ENCODE peak calls at places on chromosomes 2 and 18, in five cellular contexts. S is tibial nerve, D is body of pancreas, P is K562, F is IMR-90. N is an unnamed sample.

GRCh38 chr2:44934024-44934423 is 7.5 kb upstream of the SIX3 start:
- DNase-seq in S (no peak), D (no peak), P (no peak), F (no peak), N (no peak)

GRCh38 chr2:231197741-231198290 is 615 bp upstream of the ARMC9 start:
- DNase-seq in P (no peak), D (no peak), F (no peak), S (no peak), N (no peak)

GRCh38 chr2:63814114-63814513 is 27.6 kb upstream of the UGP2 start:
- DNase-seq in F (peak; percentile 44), S (no peak), D (no peak), P (no peak), N (no peak)

GRCh38 chr2:187429989-187430388 is 18.1 kb downstream of the CALCRL start:
- DNase-seq in S (no peak), F (peak; percentile 75), D (no peak), P (no peak), N (peak; percentile 5)

GRCh38 chr2:28586864-28587263 is 91.0 kb downstream of the PLB1 start:
- DNase-seq in F (no peak), S (no peak), P (no peak), D (no peak), N (no peak)

GRCh38 chr2:188701836-188702235 is 272.3 kb upstream of the COL3A1 start:
- DNase-seq in S (no peak), F (peak; percentile 85), D (no peak), P (no peak), N (no peak)

GRCh38 chr2:43748333-43748732 is 25.5 kb upstream of the DYNC2LI1 start:
- DNase-seq in P (no peak), S (no peak), F (no peak), D (no peak), N (no peak)

GRCh38 chr18:22563098-22563707 is 145.5 kb upstream of the CTAGE1 start:
- DNase-seq in S (no peak), D (peak; percentile 63), F (peak; percentile 95), P (peak; percentile 78), N (peak; percentile 38)

GRCh38 chr18:62396381-62396780 is 71.3 kb downstream of the TNFRSF11A start:
- DNase-seq in P (no peak), F (no peak), S (no peak), D (no peak), N (no peak)

GRCh38 chr2:240701091-240701735 is 9.5 kb downstream of the AQP12A start:
- DNase-seq in S (no peak), D (no peak), P (no peak), F (no peak), N (no peak)

GRCh38 chr2:51350100-51350499 is 318.2 kb upstream of the NRXN1 start:
- DNase-seq in S (no peak), D (no peak), P (no peak), F (peak; percentile 91), N (no peak)

GRCh38 chr2:72041638-72042111 is 106.0 kb downstream of the CYP26B1 start:
- DNase-seq in S (no peak), P (no peak), F (no peak), D (no peak), N (no peak)

GRCh38 chr18:33062834-33063364 is 290.1 kb upstream of the KLHL14 start:
- DNase-seq in F (no peak), S (no peak), P (no peak), D (no peak), N (no peak)

GRCh38 chr2:234476766-234477165 is 20.1 kb downstream of the ARL4C start:
- DNase-seq in P (peak; percentile 18), D (no peak), S (no peak), F (no peak), N (no peak)

GRCh38 chr2:195342105-195342504 is 314.9 kb upstream of the SLC39A10 start:
- DNase-seq in S (no peak), F (no peak), D (no peak), P (peak; percentile 25), N (no peak)

GRCh38 chr2:43943809-43944452 is 51.9 kb downstream of the LRPPRC start:
- DNase-seq in P (no peak), D (no peak), S (no peak), F (peak; percentile 8), N (no peak)

GRCh38 chr2:209495855-209496585 is 72.2 kb downstream of the MAP2 start:
- DNase-seq in F (peak; percentile 98), S (no peak), P (no peak), D (peak; percentile 74), N (peak; percentile 16)

GRCh38 chr18:48333563-48333962 is 75.6 kb downstream of the ZBTB7C start:
- DNase-seq in S (no peak), P (no peak), F (no peak), D (no peak), N (no peak)

GRCh38 chr18:56913970-56914369 is 232.9 kb upstream of the BOD1L2 start:
- DNase-seq in F (no peak), P (no peak), D (no peak), S (no peak), N (no peak)

GRCh38 chr18:34817636-34818035 is 107.5 kb downstream of the DTNA start:
- DNase-seq in D (no peak), P (no peak), S (no peak), F (no peak), N (no peak)

GRCh38 chr2:100173907-100174525 is 31.6 kb upstream of the AFF3 start:
- DNase-seq in D (no peak), P (no peak), F (no peak), S (no peak), N (no peak)

GRCh38 chr2:205235434-205235833 is 446.9 kb upstream of the NRP2 start:
- DNase-seq in S (no peak), F (no peak), D (no peak), P (no peak), N (no peak)

GRCh38 chr18:44887227-44887631 is 206.5 kb downstream of the SETBP1 start:
- DNase-seq in S (no peak), F (peak; percentile 2), P (no peak), D (peak; percentile 84), N (no peak)

GRCh38 chr2:51710222-51710621 is 678.3 kb upstream of the NRXN1 start:
- DNase-seq in D (peak; percentile 18), F (no peak), S (no peak), P (peak; percentile 3), N (no peak)

GRCh38 chr2:197538412-197538811 is 22.5 kb downstream of the MOB4 start:
- DNase-seq in S (no peak), P (no peak), D (no peak), F (peak; percentile 33), N (no peak)

GRCh38 chr2:75108937-75109482 is 90.3 kb downstream of the TACR1 start:
- DNase-seq in F (no peak), P (no peak), D (no peak), S (no peak), N (no peak)

GRCh38 chr2:149953627-149954026 is 366.1 kb upstream of the MMADHC start:
- DNase-seq in D (no peak), F (no peak), P (no peak), S (no peak), N (no peak)

GRCh38 chr2:61759718-61760117 is 94.1 kb downstream of the FAM161A start:
- DNase-seq in S (no peak), F (peak; percentile 88), P (no peak), D (no peak), N (peak; percentile 42)

GRCh38 chr2:18047114-18047695 is 168.7 kb downstream of the KCNS3 start:
- DNase-seq in S (no peak), D (no peak), P (no peak), F (no peak), N (no peak)

GRCh38 chr2:40401896-40402295 is 50.0 kb downstream of the SLC8A1 start:
- DNase-seq in P (no peak), S (no peak), D (no peak), F (peak; percentile 94), N (no peak)

DNA sequence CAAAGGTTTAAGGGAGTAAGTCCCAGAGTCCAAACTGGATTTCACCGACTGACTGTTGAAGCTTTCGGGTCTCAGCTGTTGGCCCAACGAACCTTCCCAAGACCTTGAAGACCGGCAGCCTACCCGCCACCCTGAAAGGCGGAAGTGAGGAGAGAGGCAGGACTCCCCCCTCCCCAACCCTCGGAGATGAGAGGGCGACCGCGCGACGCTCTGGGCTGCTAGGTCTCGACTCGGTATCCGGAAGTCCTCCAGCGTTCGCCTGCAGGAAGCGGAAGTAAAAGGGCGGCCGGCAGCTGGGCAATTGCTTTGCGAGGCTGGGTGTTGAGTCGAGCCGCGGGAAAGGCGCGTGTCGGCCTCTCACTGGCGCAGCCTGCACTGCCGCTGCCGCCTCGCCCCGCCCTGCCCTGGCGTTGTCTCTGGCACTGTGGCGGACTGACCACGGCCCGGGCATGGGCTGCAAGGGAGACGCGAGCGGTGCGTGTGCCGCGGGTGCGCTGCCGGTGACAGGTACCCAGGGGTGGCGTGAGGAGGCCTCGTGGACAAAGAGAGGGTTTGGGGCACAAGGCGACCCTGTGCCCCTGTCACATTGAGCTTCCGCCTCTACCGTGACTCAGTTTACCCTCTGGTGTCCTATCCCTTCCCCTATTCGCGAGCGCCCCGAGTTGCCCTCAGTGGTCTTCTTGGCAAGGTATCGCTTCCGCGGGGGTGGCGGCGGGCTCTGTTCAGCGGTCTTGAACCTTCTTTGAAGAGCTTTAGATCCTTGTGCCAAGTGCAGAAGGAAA is at the start of gene UGGT1:
- DNase-seq in D (peak; percentile 98), S (peak; percentile 77), P (peak; percentile 98), F (peak; percentile 96), N (peak; percentile 88)
- TF ChIP-seq POLR2A in D (peak; percentile 87), S (peak; percentile 54), P (peak; percentile 94), F (peak; percentile 97), N (peak; percentile 78)

DNA sequence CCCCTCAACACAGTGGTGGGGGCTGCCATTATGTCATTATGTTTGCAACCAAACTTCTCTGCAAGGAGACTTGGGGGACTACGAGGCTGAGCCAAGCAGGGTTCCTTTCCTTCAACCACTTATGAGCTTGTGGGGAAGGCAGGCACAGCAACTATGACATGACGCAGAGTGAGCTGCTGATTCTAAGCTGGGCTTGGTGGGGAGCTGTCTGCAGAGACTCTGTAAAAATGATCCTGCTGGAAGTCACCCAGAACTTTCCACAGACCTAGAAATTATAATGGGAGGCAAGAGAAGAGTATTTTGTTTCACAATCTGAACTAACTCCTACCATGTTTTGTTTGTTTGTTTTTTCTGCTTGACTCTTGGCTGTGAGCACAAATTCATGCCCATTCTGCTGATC is 55.6 kb downstream of the INPP5D start:
- DNase-seq in S (no peak), F (no peak), D (no peak), P (no peak), N (no peak)
- TF ChIP-seq POLR2A in S (no peak), F (no peak), D (no peak), P (no peak), N (no peak)

GRCh38 chr2:185875532-185875931 is 136.9 kb downstream of the FSIP2 start:
- DNase-seq in S (no peak), P (no peak), F (no peak), D (no peak), N (no peak)
- TF ChIP-seq POLR2A in S (no peak), P (no peak), F (no peak), D (no peak), N (no peak)

DNA sequence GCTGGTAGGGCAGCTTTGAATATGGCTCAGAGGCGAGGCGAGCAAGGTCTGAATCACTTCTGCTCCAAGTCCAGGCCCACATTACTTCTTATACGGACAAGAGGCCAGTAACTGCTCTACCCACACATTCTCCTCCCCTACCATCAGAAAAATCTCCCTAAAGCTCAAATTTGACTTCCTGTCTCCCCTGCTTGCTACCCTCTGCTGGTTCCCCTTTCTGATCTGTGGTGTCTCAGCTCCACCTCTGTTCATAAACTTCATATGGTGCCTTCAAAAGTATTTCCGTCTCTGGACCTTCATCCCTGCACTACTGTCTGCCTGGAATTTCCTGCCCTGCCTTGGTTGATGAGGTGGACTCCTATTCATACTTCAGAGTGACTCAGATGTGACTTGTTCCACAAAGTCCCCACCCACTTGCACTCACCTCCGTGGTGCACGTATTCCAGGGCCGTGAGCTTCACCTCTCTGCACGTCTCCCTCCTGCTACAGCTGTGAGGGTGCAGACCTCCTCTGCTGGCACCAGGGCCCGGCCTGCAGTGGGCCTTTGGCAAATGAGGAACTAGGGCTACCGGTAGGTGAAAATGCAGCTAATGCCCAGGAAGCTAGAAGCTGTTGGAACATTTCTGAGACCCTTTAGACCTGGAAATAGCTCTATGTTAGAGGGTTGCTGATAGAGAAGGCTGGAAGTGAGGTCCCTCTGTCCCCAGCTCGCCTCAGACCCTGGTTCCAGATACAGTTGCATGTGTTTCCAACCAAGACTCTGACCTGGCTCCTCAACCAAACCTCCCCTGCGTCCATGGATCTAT is 24.6 kb upstream of the KCMF1 start:
- DNase-seq in S (no peak), D (no peak), P (peak; percentile 30), F (peak; percentile 91), N (peak; percentile 75)
- TF ChIP-seq POLR2A in S (no peak), D (no peak), P (no peak), F (peak; percentile 68), N (no peak)